ENCODE peak calls at places on chromosome 4, in nine cellular contexts. B is psoas muscle, K is BE2C, L is fibroblast of lung, O is astrocyte of the cerebellum, R is thoracic aorta, Q is heart left ventricle, C is GM23338, S is heart right ventricle. N is an unnamed sample.

GRCh38 chr4:154732669-154733068 is 11.1 kb upstream of the LRAT start:
- DNase-seq in B (no peak), K (no peak), L (no peak), O (no peak), R (no peak), Q (no peak), C (no peak), S (no peak), N (no peak)

GRCh38 chr4:16626945-16627344 is 271.5 kb downstream of the LDB2 start:
- DNase-seq in B (no peak), K (no peak), L (peak; percentile 96), O (peak; percentile 70), R (no peak), Q (peak; percentile 38), C (no peak), S (no peak), N (peak; percentile 6)

GRCh38 chr4:56757270-56757746 is 64.2 kb downstream of the SPINK2 start:
- DNase-seq in B (no peak), K (no peak), L (peak; percentile 66), O (no peak), R (no peak), Q (no peak), C (no peak), S (no peak), N (no peak)

GRCh38 chr4:97491856-97492255 is 651.4 kb downstream of the STPG2 start:
- DNase-seq in B (no peak), K (no peak), L (no peak), O (no peak), R (no peak), Q (no peak), C (no peak), S (no peak), N (no peak)

GRCh38 chr4:182574706-182575105 is 331.5 kb downstream of the TENM3 start:
- DNase-seq in B (no peak), K (no peak), L (no peak), O (no peak), R (no peak), Q (no peak), C (no peak), S (no peak), N (no peak)

GRCh38 chr4:85681194-85681803 is 206.3 kb downstream of the ARHGAP24 start:
- DNase-seq in B (no peak), K (no peak), L (peak; percentile 99), O (peak; percentile 99), R (no peak), Q (peak; percentile 60), C (no peak), S (no peak), N (peak; percentile 2)

GRCh38 chr4:97624204-97624603 is 519.1 kb downstream of the STPG2 start:
- DNase-seq in B (no peak), K (no peak), L (no peak), O (no peak), R (no peak), Q (no peak), C (no peak), S (no peak), N (no peak)

GRCh38 chr4:24657768-24658617 is 73.6 kb upstream of the DHX15 start:
- DNase-seq in B (no peak), K (no peak), L (peak; percentile 62), O (peak; percentile 98), R (no peak), Q (peak; percentile 49), C (peak; percentile 74), S (peak; percentile 19), N (peak; percentile 81)

GRCh38 chr4:11073621-11074051 is 355.1 kb downstream of the HS3ST1 start:
- DNase-seq in B (peak; percentile 50), K (no peak), L (peak; percentile 55), O (peak; percentile 99), R (peak; percentile 43), Q (peak; percentile 79), C (peak; percentile 37), S (peak; percentile 43), N (peak; percentile 17)

GRCh38 chr4:152900395-152900794 is 35.7 kb upstream of the FHDC1 start:
- DNase-seq in B (no peak), K (no peak), L (no peak), O (no peak), R (no peak), Q (no peak), C (no peak), S (no peak), N (no peak)
- H3K4me3 ChIP-seq in B (no peak overlapping the region), K (no peak overlapping the region), L (no peak overlapping the region), O (no peak overlapping the region), R (no peak overlapping the region), Q (no peak overlapping the region), C (no peak overlapping the region), S (no peak overlapping the region), N (no peak overlapping the region)

GRCh38 chr4:1708581-1708980 is 3.5 kb downstream of the SLBP start:
- DNase-seq in B (no peak), K (no peak), L (no peak), O (no peak), R (no peak), Q (no peak), C (no peak), S (no peak), N (no peak)
- TF ChIP-seq CTCF in B (no peak), K (no peak), L (no peak), O (no peak), R (no peak), Q (no peak), C (no peak), S (no peak), N (no peak)

GRCh38 chr4:17814140-17814539 is 3.4 kb downstream of the NCAPG start:
- DNase-seq in B (no peak), K (no peak), L (peak; percentile 58), O (no peak), R (no peak), Q (no peak), C (no peak), S (no peak), N (peak; percentile 62)
- H3K4me3 ChIP-seq in B (no peak overlapping the region), K (no peak overlapping the region), L (no peak overlapping the region), O (peak overlapping the region; percentile 2), R (no peak overlapping the region), Q (no peak overlapping the region), C (no peak overlapping the region), S (no peak overlapping the region), N (peak overlapping the region; percentile 87)

GRCh38 chr4:136311774-136312173 is 1220.5 kb downstream of the PCDH18 start:
- DNase-seq in B (no peak), K (no peak), L (no peak), O (no peak), R (no peak), Q (no peak), C (no peak), S (no peak), N (no peak)

GRCh38 chr4:136301773-136302172 is 1230.5 kb downstream of the PCDH18 start:
- DNase-seq in B (no peak), K (no peak), L (no peak), O (no peak), R (no peak), Q (no peak), C (no peak), S (no peak), N (no peak)

GRCh38 chr4:136302566-136302965 is 1229.7 kb downstream of the PCDH18 start:
- DNase-seq in B (no peak), K (no peak), L (no peak), O (no peak), R (no peak), Q (no peak), C (no peak), S (no peak), N (no peak)

GRCh38 chr4:136306361-136306760 is 1225.9 kb downstream of the PCDH18 start:
- DNase-seq in B (no peak), K (peak; percentile 39), L (no peak), O (no peak), R (no peak), Q (no peak), C (no peak), S (no peak), N (no peak)

GRCh38 chr4:136307765-136308164 is 1224.5 kb downstream of the PCDH18 start:
- DNase-seq in B (no peak), K (no peak), L (no peak), O (no peak), R (no peak), Q (no peak), C (no peak), S (no peak), N (no peak)
- TF ChIP-seq CTCF in B (no peak), K (no peak), L (no peak), O (no peak), R (no peak), Q (no peak), C (no peak), S (no peak), N (no peak)